ENCODE peak calls at places on chromosomes 16 and 17, in four cellular contexts. I is activated gamma-delta T cell; L is stimulated activated CD4-positive, alpha-beta T cell treated with anti-CD3 and anti-CD28 coated beads, Interleukin-2, amount 100 ng/mL, for 24 hours; Q is prostate gland. P is an unnamed sample.

GRCh38 chr16:30656974-30657865 is 1.0 kb upstream of the FBRS start:
- DNase-seq in Q (no peak), I (no peak), L (peak; percentile 32), P (no peak)

GRCh38 chr16:15961557-15962205 is 12.3 kb downstream of the ABCC1 start:
- DNase-seq in L (no peak), I (no peak), Q (no peak), P (no peak)

GRCh38 chr16:25747160-25747758 is 55.5 kb downstream of the HS3ST4 start:
- DNase-seq in Q (no peak), I (no peak), L (no peak), P (no peak)

GRCh38 chr16:75424096-75424762 is 9.1 kb downstream of the CFDP1 start:
- DNase-seq in L (no peak), I (no peak), Q (no peak), P (no peak)

GRCh38 chr16:87637357-87637756 is 35.0 kb downstream of the JPH3 start:
- DNase-seq in L (no peak), Q (no peak), I (no peak), P (no peak)

GRCh38 chr17:10107320-10108165 is 90.9 kb downstream of the GAS7 start:
- DNase-seq in L (no peak), Q (no peak), I (no peak), P (no peak)

GRCh38 chr17:43634681-43635125 is 27.0 kb downstream of the MEOX1 start:
- DNase-seq in I (no peak), L (no peak), Q (peak; percentile 19), P (no peak)

GRCh38 chr17:79646721-79647455 is 36.0 kb upstream of the RBFOX3 start:
- DNase-seq in I (no peak), Q (peak; percentile 2), L (peak; percentile 14), P (no peak)